ENCODE peak calls at places on chromosomes 5 and 9, in nine cellular contexts. One of them, this sample, is unnamed.

GRCh38 chr5:137376127-137376526 is 123.0 kb downstream of the SPOCK1 start:
- DNase-seq in prostate gland: no peak
- DNase-seq in HL-60: no peak
- DNase-seq in GM23338: peak
- DNase-seq in upper lobe of left lung: peak
- DNase-seq in sigmoid colon: no peak
- DNase-seq in stomach: no peak
- DNase-seq in esophagus muscularis mucosa: no peak
- DNase-seq in breast epithelium: no peak
- DNase-seq in this sample: no peak

GRCh38 chr9:137276757-137277328 is 683 bp upstream of the TOR4A start:
- DNase-seq in prostate gland: no peak
- DNase-seq in HL-60: peak
- DNase-seq in GM23338: peak
- DNase-seq in upper lobe of left lung: peak
- DNase-seq in sigmoid colon: peak
- DNase-seq in stomach: peak
- DNase-seq in esophagus muscularis mucosa: no peak
- DNase-seq in breast epithelium: no peak
- DNase-seq in this sample: peak

GRCh38 chr9:106334081-106334480 is 528.9 kb upstream of the ZNF462 start:
- DNase-seq in prostate gland: no peak
- DNase-seq in HL-60: no peak
- DNase-seq in GM23338: no peak
- DNase-seq in upper lobe of left lung: no peak
- DNase-seq in sigmoid colon: no peak
- DNase-seq in stomach: no peak
- DNase-seq in esophagus muscularis mucosa: no peak
- DNase-seq in breast epithelium: no peak
- DNase-seq in this sample: no peak

GRCh38 chr5:997001-997474 is 11.6 kb upstream of the NKD2 start:
- DNase-seq in prostate gland: no peak
- DNase-seq in HL-60: no peak
- DNase-seq in GM23338: peak
- DNase-seq in upper lobe of left lung: peak
- DNase-seq in sigmoid colon: peak
- DNase-seq in stomach: no peak
- DNase-seq in esophagus muscularis mucosa: no peak
- DNase-seq in breast epithelium: no peak
- DNase-seq in this sample: no peak

GRCh38 chr5:123545506-123545905 is 33.5 kb downstream of the CSNK1G3 start:
- DNase-seq in prostate gland: no peak
- DNase-seq in HL-60: no peak
- DNase-seq in GM23338: peak
- DNase-seq in upper lobe of left lung: no peak
- DNase-seq in sigmoid colon: no peak
- DNase-seq in stomach: no peak
- DNase-seq in esophagus muscularis mucosa: no peak
- DNase-seq in breast epithelium: no peak
- DNase-seq in this sample: no peak

GRCh38 chr9:93958875-93959682 is 3.9 kb upstream of the BARX1 start:
- DNase-seq in prostate gland: no peak
- DNase-seq in HL-60: peak
- DNase-seq in GM23338: peak
- DNase-seq in upper lobe of left lung: peak
- DNase-seq in sigmoid colon: peak
- DNase-seq in stomach: no peak
- DNase-seq in esophagus muscularis mucosa: no peak
- DNase-seq in breast epithelium: no peak
- DNase-seq in this sample: no peak

GRCh38 chr9:93058357-93059096 is at the start of gene SUSD3:
- DNase-seq in prostate gland: peak
- DNase-seq in HL-60: peak
- DNase-seq in GM23338: peak
- DNase-seq in upper lobe of left lung: peak
- DNase-seq in sigmoid colon: peak
- DNase-seq in stomach: peak
- DNase-seq in esophagus muscularis mucosa: no peak
- DNase-seq in breast epithelium: peak
- DNase-seq in this sample: peak

GRCh38 chr9:131530546-131530929 is 525 bp downstream of the UCK1 start:
- DNase-seq in prostate gland: peak
- DNase-seq in HL-60: no peak
- DNase-seq in GM23338: peak
- DNase-seq in upper lobe of left lung: peak
- DNase-seq in sigmoid colon: peak
- DNase-seq in stomach: peak
- DNase-seq in esophagus muscularis mucosa: no peak
- DNase-seq in breast epithelium: no peak
- DNase-seq in this sample: peak

GRCh38 chr5:174326372-174326771 is 280.9 kb downstream of the NSG2 start:
- DNase-seq in prostate gland: no peak
- DNase-seq in HL-60: no peak
- DNase-seq in GM23338: no peak
- DNase-seq in upper lobe of left lung: no peak
- DNase-seq in sigmoid colon: no peak
- DNase-seq in stomach: no peak
- DNase-seq in esophagus muscularis mucosa: no peak
- DNase-seq in breast epithelium: no peak
- DNase-seq in this sample: no peak

GRCh38 chr9:75754090-75754489 is 136.4 kb upstream of the PCSK5 start:
- DNase-seq in prostate gland: no peak
- DNase-seq in HL-60: no peak
- DNase-seq in GM23338: no peak
- DNase-seq in upper lobe of left lung: no peak
- DNase-seq in sigmoid colon: no peak
- DNase-seq in stomach: no peak
- DNase-seq in esophagus muscularis mucosa: no peak
- DNase-seq in breast epithelium: no peak
- DNase-seq in this sample: no peak

GRCh38 chr5:75894482-75894881 is 177.2 kb upstream of the POC5 start:
- DNase-seq in prostate gland: no peak
- DNase-seq in HL-60: no peak
- DNase-seq in GM23338: no peak
- DNase-seq in upper lobe of left lung: no peak
- DNase-seq in sigmoid colon: no peak
- DNase-seq in stomach: no peak
- DNase-seq in esophagus muscularis mucosa: no peak
- DNase-seq in breast epithelium: no peak
- DNase-seq in this sample: no peak

GRCh38 chr5:169258372-169259000 is 42.5 kb downstream of the SLIT3 start:
- DNase-seq in prostate gland: no peak
- DNase-seq in HL-60: no peak
- DNase-seq in GM23338: no peak
- DNase-seq in upper lobe of left lung: no peak
- DNase-seq in sigmoid colon: no peak
- DNase-seq in stomach: no peak
- DNase-seq in esophagus muscularis mucosa: no peak
- DNase-seq in breast epithelium: no peak
- DNase-seq in this sample: no peak

GRCh38 chr5:5492087-5492933 is 69.8 kb downstream of the ICE1 start:
- DNase-seq in prostate gland: no peak
- DNase-seq in HL-60: peak
- DNase-seq in GM23338: peak
- DNase-seq in upper lobe of left lung: no peak
- DNase-seq in sigmoid colon: no peak
- DNase-seq in stomach: no peak
- DNase-seq in esophagus muscularis mucosa: no peak
- DNase-seq in breast epithelium: no peak
- DNase-seq in this sample: no peak

GRCh38 chr5:9015250-9015936 is 530.5 kb downstream of the SEMA5A start:
- DNase-seq in prostate gland: no peak
- DNase-seq in HL-60: no peak
- DNase-seq in GM23338: no peak
- DNase-seq in upper lobe of left lung: no peak
- DNase-seq in sigmoid colon: no peak
- DNase-seq in stomach: no peak
- DNase-seq in esophagus muscularis mucosa: no peak
- DNase-seq in breast epithelium: no peak
- DNase-seq in this sample: no peak

GRCh38 chr5:82821978-82822927 is 254.9 kb downstream of the TMEM167A start:
- DNase-seq in prostate gland: no peak
- DNase-seq in HL-60: no peak
- DNase-seq in GM23338: no peak
- DNase-seq in upper lobe of left lung: no peak
- DNase-seq in sigmoid colon: no peak
- DNase-seq in stomach: no peak
- DNase-seq in esophagus muscularis mucosa: no peak
- DNase-seq in breast epithelium: no peak
- DNase-seq in this sample: no peak

GRCh38 chr5:31825775-31826068 is 186.8 kb downstream of the PDZD2 start:
- DNase-seq in prostate gland: no peak
- DNase-seq in HL-60: no peak
- DNase-seq in GM23338: no peak
- DNase-seq in upper lobe of left lung: no peak
- DNase-seq in sigmoid colon: no peak
- DNase-seq in stomach: no peak
- DNase-seq in esophagus muscularis mucosa: no peak
- DNase-seq in breast epithelium: no peak
- DNase-seq in this sample: no peak

GRCh38 chr9:92328225-92328624 is 2.5 kb downstream of the CENPP start:
- DNase-seq in prostate gland: no peak
- DNase-seq in HL-60: peak
- DNase-seq in GM23338: peak
- DNase-seq in upper lobe of left lung: no peak
- DNase-seq in sigmoid colon: no peak
- DNase-seq in stomach: no peak
- DNase-seq in esophagus muscularis mucosa: no peak
- DNase-seq in breast epithelium: no peak
- DNase-seq in this sample: no peak

GRCh38 chr9:94144394-94144793 is 60.1 kb downstream of the PTPDC1 start:
- DNase-seq in prostate gland: peak
- DNase-seq in HL-60: no peak
- DNase-seq in GM23338: no peak
- DNase-seq in upper lobe of left lung: peak
- DNase-seq in sigmoid colon: no peak
- DNase-seq in stomach: no peak
- DNase-seq in esophagus muscularis mucosa: peak
- DNase-seq in breast epithelium: no peak
- DNase-seq in this sample: no peak

GRCh38 chr9:114259800-114260523 is 62.9 kb upstream of the ORM1 start:
- DNase-seq in prostate gland: no peak
- DNase-seq in HL-60: no peak
- DNase-seq in GM23338: no peak
- DNase-seq in upper lobe of left lung: no peak
- DNase-seq in sigmoid colon: no peak
- DNase-seq in stomach: no peak
- DNase-seq in esophagus muscularis mucosa: no peak
- DNase-seq in breast epithelium: no peak
- DNase-seq in this sample: no peak

GRCh38 chr5:120473332-120473731 is 9.2 kb downstream of the PRR16 start:
- DNase-seq in prostate gland: no peak
- DNase-seq in HL-60: no peak
- DNase-seq in GM23338: no peak
- DNase-seq in upper lobe of left lung: no peak
- DNase-seq in sigmoid colon: no peak
- DNase-seq in stomach: no peak
- DNase-seq in esophagus muscularis mucosa: no peak
- DNase-seq in breast epithelium: no peak
- DNase-seq in this sample: no peak

GRCh38 chr5:20323323-20323722 is 335.3 kb upstream of the CDH18 start:
- DNase-seq in prostate gland: no peak
- DNase-seq in HL-60: no peak
- DNase-seq in GM23338: no peak
- DNase-seq in upper lobe of left lung: no peak
- DNase-seq in sigmoid colon: no peak
- DNase-seq in stomach: no peak
- DNase-seq in esophagus muscularis mucosa: no peak
- DNase-seq in breast epithelium: no peak
- DNase-seq in this sample: no peak

GRCh38 chr5:126044111-126044668 is 379.0 kb upstream of the GRAMD2B start:
- DNase-seq in prostate gland: no peak
- DNase-seq in HL-60: no peak
- DNase-seq in GM23338: no peak
- DNase-seq in upper lobe of left lung: no peak
- DNase-seq in sigmoid colon: no peak
- DNase-seq in stomach: no peak
- DNase-seq in esophagus muscularis mucosa: no peak
- DNase-seq in breast epithelium: no peak
- DNase-seq in this sample: no peak
- TF ChIP-seq POLR2AphosphoS5 in prostate gland: no peak
- TF ChIP-seq POLR2AphosphoS5 in HL-60: no peak
- TF ChIP-seq POLR2AphosphoS5 in GM23338: no peak
- TF ChIP-seq POLR2AphosphoS5 in upper lobe of left lung: no peak
- TF ChIP-seq POLR2AphosphoS5 in sigmoid colon: no peak
- TF ChIP-seq POLR2AphosphoS5 in stomach: no peak
- TF ChIP-seq POLR2AphosphoS5 in esophagus muscularis mucosa: no peak
- TF ChIP-seq POLR2AphosphoS5 in breast epithelium: no peak
- TF ChIP-seq POLR2AphosphoS5 in this sample: no peak

DNA sequence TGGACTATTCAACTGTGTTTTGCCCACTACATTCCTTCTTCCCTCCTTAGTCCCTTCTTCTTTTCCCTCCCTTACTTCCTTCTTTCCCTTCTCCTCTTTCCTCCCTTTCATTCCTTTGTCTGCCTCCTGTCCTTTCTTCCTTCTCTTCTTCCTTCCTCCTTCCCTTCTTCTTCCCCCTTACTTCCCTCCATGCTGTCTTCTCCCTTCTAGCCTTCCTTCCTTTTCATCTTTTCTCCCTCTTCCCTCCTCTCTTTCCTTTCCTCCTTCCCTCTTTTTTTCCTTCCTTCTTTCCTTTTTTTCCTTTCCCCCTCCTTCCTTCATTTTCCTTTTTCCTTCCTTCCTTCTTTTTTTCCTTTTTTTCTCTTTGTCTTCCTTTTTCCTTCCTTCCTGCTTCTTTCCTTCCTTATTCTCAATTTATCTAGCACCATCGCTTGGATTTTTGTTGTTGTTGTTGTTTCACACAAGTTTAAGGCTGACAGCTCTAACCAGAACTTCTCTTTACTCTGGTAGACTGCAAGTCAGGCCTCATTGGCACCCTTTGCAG is 123.4 kb downstream of the CEMIP2 start:
- DNase-seq in prostate gland: no peak
- DNase-seq in HL-60: no peak
- DNase-seq in GM23338: no peak
- DNase-seq in upper lobe of left lung: no peak
- DNase-seq in sigmoid colon: no peak
- DNase-seq in stomach: no peak
- DNase-seq in esophagus muscularis mucosa: peak
- DNase-seq in breast epithelium: no peak
- DNase-seq in this sample: no peak
- TF ChIP-seq CTCF in prostate gland: no peak
- TF ChIP-seq CTCF in HL-60: no peak
- TF ChIP-seq CTCF in GM23338: no peak
- TF ChIP-seq CTCF in upper lobe of left lung: no peak
- TF ChIP-seq CTCF in sigmoid colon: no peak
- TF ChIP-seq CTCF in stomach: no peak
- TF ChIP-seq CTCF in esophagus muscularis mucosa: no peak
- TF ChIP-seq CTCF in breast epithelium: no peak
- TF ChIP-seq CTCF in this sample: no peak

GRCh38 chr5:143057580-143057999 is 287.4 kb downstream of the ARHGAP26 start:
- DNase-seq in prostate gland: no peak
- DNase-seq in HL-60: peak
- DNase-seq in GM23338: no peak
- DNase-seq in upper lobe of left lung: no peak
- DNase-seq in sigmoid colon: no peak
- DNase-seq in stomach: no peak
- DNase-seq in esophagus muscularis mucosa: no peak
- DNase-seq in breast epithelium: no peak
- DNase-seq in this sample: no peak
- TF ChIP-seq POLR2AphosphoS5 in prostate gland: no peak
- TF ChIP-seq POLR2AphosphoS5 in HL-60: peak
- TF ChIP-seq POLR2AphosphoS5 in GM23338: no peak
- TF ChIP-seq POLR2AphosphoS5 in upper lobe of left lung: no peak
- TF ChIP-seq POLR2AphosphoS5 in sigmoid colon: no peak
- TF ChIP-seq POLR2AphosphoS5 in stomach: no peak
- TF ChIP-seq POLR2AphosphoS5 in esophagus muscularis mucosa: no peak
- TF ChIP-seq POLR2AphosphoS5 in breast epithelium: no peak
- TF ChIP-seq POLR2AphosphoS5 in this sample: no peak

GRCh38 chr9:128845186-128845931 is 15.8 kb upstream of the SPOUT1 start:
- DNase-seq in prostate gland: peak
- DNase-seq in HL-60: no peak
- DNase-seq in GM23338: peak
- DNase-seq in upper lobe of left lung: no peak
- DNase-seq in sigmoid colon: no peak
- DNase-seq in stomach: no peak
- DNase-seq in esophagus muscularis mucosa: no peak
- DNase-seq in breast epithelium: peak
- DNase-seq in this sample: peak
- TF ChIP-seq CTCF in prostate gland: peak
- TF ChIP-seq CTCF in HL-60: no peak
- TF ChIP-seq CTCF in GM23338: peak
- TF ChIP-seq CTCF in upper lobe of left lung: no peak
- TF ChIP-seq CTCF in sigmoid colon: no peak
- TF ChIP-seq CTCF in stomach: no peak
- TF ChIP-seq CTCF in esophagus muscularis mucosa: no peak
- TF ChIP-seq CTCF in breast epithelium: no peak
- TF ChIP-seq CTCF in this sample: no peak

This sample was measured in spleen.